ENCODE peak calls at places on chromosomes 3 and 15, in seven cellular contexts. X is H7; C is cerebellar nuclear complex; D is OCI-LY7; H is CD4-positive, alpha-beta T cell; J is tibial artery; G is NCI-H1105. Y is an unnamed sample.

GRCh38 chr3:36212291-36212690 is 168.0 kb upstream of the STAC start:
- DNase-seq in G (no peak), C (no peak), J (no peak), H (no peak), X (no peak), D (no peak), Y (peak; percentile 33)

GRCh38 chr3:141305436-141305835 is 62.9 kb upstream of the ZBTB38 start:
- DNase-seq in C (no peak), J (no peak), D (no peak), X (no peak), H (no peak), G (peak; percentile 11), Y (peak; percentile 37)

GRCh38 chr15:84992157-84992940 is 10.7 kb downstream of the PDE8A start:
- DNase-seq in D (no peak), J (no peak), H (no peak), C (no peak), X (no peak), G (no peak), Y (peak; percentile 95)

GRCh38 chr15:72784233-72784876 is 797 bp upstream of the ADPGK start:
- DNase-seq in J (no peak), H (peak; percentile 22), X (no peak), G (peak; percentile 84), C (no peak), D (peak; percentile 75), Y (peak; percentile 70)

GRCh38 chr15:48564690-48565089 is 80.8 kb downstream of the FBN1 start:
- DNase-seq in G (no peak), H (no peak), X (no peak), D (no peak), C (no peak), J (no peak), Y (peak; percentile 25)

GRCh38 chr15:66672867-66673266 is 29.2 kb upstream of the SMAD6 start:
- DNase-seq in J (no peak), D (no peak), G (no peak), C (no peak), H (no peak), X (no peak), Y (no peak)

GRCh38 chr15:76345880-76346665 is 9.5 kb downstream of the ISL2 start:
- DNase-seq in G (no peak), J (no peak), D (no peak), X (peak; percentile 83), H (no peak), C (no peak), Y (peak; percentile 50)

GRCh38 chr3:197270558-197271317 is 27.7 kb downstream of the DLG1 start:
- DNase-seq in X (no peak), J (no peak), D (no peak), H (no peak), C (no peak), G (no peak), Y (no peak)

GRCh38 chr3:100257601-100258000 is 3.2 kb upstream of the TBC1D23 start:
- DNase-seq in H (no peak), J (no peak), C (no peak), X (no peak), G (no peak), D (no peak), Y (no peak)

GRCh38 chr15:57890351-57890750 is 175.2 kb downstream of the ALDH1A2 start:
- DNase-seq in H (no peak), G (no peak), C (no peak), X (no peak), J (no peak), D (no peak), Y (peak; percentile 12)

Y was measured in PC-3.